ENCODE peak calls at places on chromosomes 1 and 21, in four cellular contexts. Q is HEK293T, D is cardiac muscle cell, V is hippocampal formation. A is an unnamed sample.

GRCh38 chr1:22105611-22106207 is 37.2 kb downstream of the WNT4 start:
- DNase-seq in Q (peak; percentile 65), D (peak; percentile 67), V (peak; percentile 64), A (peak; percentile 40)

GRCh38 chr1:27690205-27690604 is 18.2 kb upstream of the IFI6 start:
- DNase-seq in Q (no peak), D (no peak), V (no peak), A (no peak)

GRCh38 chr1:244010191-244010590 is 40.9 kb upstream of the ZBTB18 start:
- DNase-seq in Q (peak; percentile 31), D (no peak), V (no peak), A (no peak)

GRCh38 chr21:43370091-43370658 is 56.8 kb downstream of the SIK1 start:
- DNase-seq in Q (no peak), D (no peak), V (peak; percentile 21), A (peak; percentile 40)

GRCh38 chr1:16458801-16459200 is 18.3 kb downstream of the NECAP2 start:
- DNase-seq in Q (no peak), D (no peak), V (no peak), A (no peak)

GRCh38 chr1:216997831-216998230 is 274.6 kb upstream of the ESRRG start:
- DNase-seq in Q (no peak), D (no peak), V (no peak), A (no peak)

GRCh38 chr1:205343431-205344009 is 13.2 kb downstream of the KLHDC8A start:
- DNase-seq in Q (no peak), D (peak; percentile 42), V (no peak), A (no peak)

GRCh38 chr1:30758785-30759380 is 1.3 kb upstream of the LAPTM5 start:
- DNase-seq in Q (peak; percentile 72), D (no peak), V (no peak), A (no peak)

GRCh38 chr1:109772658-109773202 is 9.0 kb upstream of the EPS8L3 start:
- DNase-seq in Q (no peak), D (no peak), V (no peak), A (no peak)

GRCh38 chr21:38377165-38378093 is 120.6 kb downstream of the KCNJ15 start:
- DNase-seq in Q (no peak), D (no peak), V (no peak), A (peak; percentile 48)

GRCh38 chr1:10612446-10613160 is 137.9 kb downstream of the PEX14 start:
- DNase-seq in Q (no peak), D (peak; percentile 34), V (no peak), A (no peak)

GRCh38 chr21:37759777-37760176 is 156.5 kb downstream of the KCNJ6 start:
- DNase-seq in Q (no peak), D (no peak), V (no peak), A (no peak)

GRCh38 chr1:40732756-40733301 is 41.3 kb downstream of the NFYC start:
- DNase-seq in Q (no peak), D (no peak), V (no peak), A (no peak)

GRCh38 chr1:55071477-55071876 is 32.1 kb downstream of the PCSK9 start:
- DNase-seq in Q (peak; percentile 76), D (peak; percentile 79), V (no peak), A (no peak)

GRCh38 chr1:159121526-159121925 is 45.0 kb upstream of the AIM2 start:
- DNase-seq in Q (no peak), D (no peak), V (no peak), A (no peak)

GRCh38 chr1:40783001-40783905 is at the start of gene KCNQ4:
- DNase-seq in Q (peak; percentile 67), D (peak; percentile 79), V (no peak), A (no peak)

GRCh38 chr1:6507461-6507911 is 16.0 kb upstream of the PLEKHG5 start:
- DNase-seq in Q (no peak), D (no peak), V (no peak), A (no peak)

GRCh38 chr1:177631770-177632169 is 338.1 kb downstream of the SEC16B start:
- DNase-seq in Q (no peak), D (no peak), V (no peak), A (no peak)

GRCh38 chr1:119679223-119679622 is 31.2 kb upstream of the ZNF697 start:
- DNase-seq in Q (no peak), D (no peak), V (no peak), A (no peak)

GRCh38 chr1:64920936-64921589 is 45.3 kb downstream of the JAK1 start:
- DNase-seq in Q (no peak), D (no peak), V (no peak), A (no peak)

A was measured in SK-N-DZ.